ENCODE peak calls at places on chromosomes 7 and 10, in eight cellular contexts. X is psoas muscle; A is stimulated activated CD8-positive, alpha-beta memory T cell treated with anti-CD3 and anti-CD28 coated beads, Interleukin-4, amount 100 ng/mL, for 24 hours; P is aorta; H is activated T-cell treated with anti-CD3 and anti-CD28 coated beads for 1 hour; U is fibroblast of villous mesenchyme; D is retinal pigment epithelial cell; L is cardiac fibroblast. Y is an unnamed sample.
A peak's percentile ranks its signal among the peaks of the same experiment; 100 is the strongest.

GRCh38 chr10:35765039-35765662 is 123.1 kb upstream of the FZD8 start:
- DNase-seq in X (no peak), A (no peak), P (no peak), H (no peak), U (peak; percentile 7), D (no peak), L (no peak), Y (no peak)

GRCh38 chr7:2576742-2577491 is 18.1 kb downstream of the IQCE start:
- DNase-seq in X (no peak), A (no peak), P (peak; percentile 31), H (no peak), U (no peak), D (no peak), L (no peak), Y (no peak)

GRCh38 chr10:110138197-110138812 is 69.1 kb upstream of the MXI1 start:
- DNase-seq in X (no peak), A (no peak), P (no peak), H (no peak), U (peak; percentile 68), D (peak; percentile 29), L (peak; percentile 82), Y (no peak)

GRCh38 chr7:33186187-33186586 is 56.8 kb downstream of the BBS9 start:
- DNase-seq in X (no peak), A (no peak), P (no peak), H (no peak), U (no peak), D (peak; percentile 22), L (peak; percentile 58), Y (peak; percentile 35)

GRCh38 chr10:35307297-35307696 is 29.0 kb upstream of the CCNY start:
- DNase-seq in X (no peak), A (no peak), P (no peak), H (no peak), U (no peak), D (peak; percentile 78), L (peak; percentile 43), Y (peak; percentile 86)

GRCh38 chr10:120607016-120607709 is 150.1 kb downstream of the PLPP4 start:
- DNase-seq in X (no peak), A (no peak), P (no peak), H (no peak), U (peak; percentile 0), D (no peak), L (peak; percentile 69), Y (peak; percentile 56)

GRCh38 chr10:117663750-117664149 is 121.2 kb downstream of the EMX2 start:
- DNase-seq in X (no peak), A (no peak), P (no peak), H (no peak), U (peak; percentile 94), D (peak; percentile 5), L (peak; percentile 38), Y (peak; percentile 52)

GRCh38 chr7:94396044-94396443 is 1.3 kb downstream of the COL1A2 start:
- DNase-seq in X (no peak), A (no peak), P (no peak), H (no peak), U (peak; percentile 68), D (no peak), L (peak; percentile 87), Y (no peak)

GRCh38 chr10:49393757-49394156 is 2.1 kb downstream of the DRGX start:
- DNase-seq in X (no peak), A (no peak), P (no peak), H (no peak), U (no peak), D (no peak), L (no peak), Y (no peak)

GRCh38 chr7:25303380-25304321 is 75.4 kb upstream of the NPVF start:
- DNase-seq in X (no peak), A (no peak), P (no peak), H (no peak), U (peak; percentile 46), D (no peak), L (no peak), Y (no peak)

Y was measured in foreskin keratinocyte.